ENCODE peak calls at places on chromosomes 13 and 19, in six cellular contexts. One of them, this sample, is unnamed.

GRCh38 chr19:16532440-16533273 is 9.6 kb downstream of the CHERP start:
- DNase-seq in central memory CD4-positive, alpha-beta T cell: no peak
- DNase-seq in activated gamma-delta T cell treated with Interleukin-2 at 50 U/mL for 16 hours: no peak
- DNase-seq in NCI-H1436 treated with DMSO at 0.1 percent for 48 hours: no peak
- DNase-seq in AG04450: no peak
- DNase-seq in trophoblast cell: no peak
- DNase-seq in this sample: no peak

GRCh38 chr19:30173593-30174356 is 198.4 kb upstream of the ZNF536 start:
- DNase-seq in NCI-H1436 treated with DMSO at 0.1 percent for 48 hours: no peak
- DNase-seq in AG04450: no peak
- DNase-seq in activated gamma-delta T cell treated with Interleukin-2 at 50 U/mL for 16 hours: no peak
- DNase-seq in trophoblast cell: no peak
- DNase-seq in central memory CD4-positive, alpha-beta T cell: no peak
- DNase-seq in this sample: no peak

GRCh38 chr19:2056810-2057192 is 5.8 kb upstream of the MKNK2 start:
- DNase-seq in central memory CD4-positive, alpha-beta T cell: no peak
- DNase-seq in NCI-H1436 treated with DMSO at 0.1 percent for 48 hours: no peak
- DNase-seq in trophoblast cell: no peak
- DNase-seq in activated gamma-delta T cell treated with Interleukin-2 at 50 U/mL for 16 hours: no peak
- DNase-seq in AG04450: no peak
- DNase-seq in this sample: no peak

GRCh38 chr19:29841559-29842367 is 30.0 kb downstream of the CCNE1 start:
- DNase-seq in trophoblast cell: peak; percentile 100
- DNase-seq in AG04450: no peak
- DNase-seq in activated gamma-delta T cell treated with Interleukin-2 at 50 U/mL for 16 hours: no peak
- DNase-seq in central memory CD4-positive, alpha-beta T cell: no peak
- DNase-seq in NCI-H1436 treated with DMSO at 0.1 percent for 48 hours: no peak
- DNase-seq in this sample: no peak

GRCh38 chr13:86922936-86923335 is 748.2 kb upstream of the SLITRK5 start:
- DNase-seq in trophoblast cell: no peak
- DNase-seq in AG04450: no peak
- DNase-seq in central memory CD4-positive, alpha-beta T cell: no peak
- DNase-seq in NCI-H1436 treated with DMSO at 0.1 percent for 48 hours: no peak
- DNase-seq in activated gamma-delta T cell treated with Interleukin-2 at 50 U/mL for 16 hours: no peak
- DNase-seq in this sample: no peak

GRCh38 chr13:79621449-79621848 is 140.5 kb downstream of the NDFIP2 start:
- DNase-seq in trophoblast cell: no peak
- DNase-seq in central memory CD4-positive, alpha-beta T cell: no peak
- DNase-seq in AG04450: no peak
- DNase-seq in activated gamma-delta T cell treated with Interleukin-2 at 50 U/mL for 16 hours: no peak
- DNase-seq in NCI-H1436 treated with DMSO at 0.1 percent for 48 hours: no peak
- DNase-seq in this sample: no peak

GRCh38 chr13:24274452-24274971 is 34.9 kb upstream of the C1QTNF9 start:
- DNase-seq in NCI-H1436 treated with DMSO at 0.1 percent for 48 hours: no peak
- DNase-seq in activated gamma-delta T cell treated with Interleukin-2 at 50 U/mL for 16 hours: peak; percentile 36
- DNase-seq in AG04450: peak; percentile 21
- DNase-seq in central memory CD4-positive, alpha-beta T cell: peak; percentile 68
- DNase-seq in trophoblast cell: peak; percentile 7
- DNase-seq in this sample: peak; percentile 62

GRCh38 chr13:98324105-98324504 is 147.0 kb upstream of the RNF113B start:
- DNase-seq in central memory CD4-positive, alpha-beta T cell: no peak
- DNase-seq in activated gamma-delta T cell treated with Interleukin-2 at 50 U/mL for 16 hours: no peak
- DNase-seq in trophoblast cell: no peak
- DNase-seq in AG04450: no peak
- DNase-seq in NCI-H1436 treated with DMSO at 0.1 percent for 48 hours: no peak
- DNase-seq in this sample: no peak

GRCh38 chr13:44079413-44080205 is 199.9 kb downstream of the LACC1 start:
- DNase-seq in NCI-H1436 treated with DMSO at 0.1 percent for 48 hours: no peak
- DNase-seq in AG04450: no peak
- DNase-seq in trophoblast cell: no peak
- DNase-seq in central memory CD4-positive, alpha-beta T cell: no peak
- DNase-seq in activated gamma-delta T cell treated with Interleukin-2 at 50 U/mL for 16 hours: no peak
- DNase-seq in this sample: no peak

GRCh38 chr13:112182831-112183543 is 116.0 kb downstream of the SOX1 start:
- DNase-seq in central memory CD4-positive, alpha-beta T cell: no peak
- DNase-seq in NCI-H1436 treated with DMSO at 0.1 percent for 48 hours: no peak
- DNase-seq in trophoblast cell: no peak
- DNase-seq in AG04450: no peak
- DNase-seq in activated gamma-delta T cell treated with Interleukin-2 at 50 U/mL for 16 hours: no peak
- DNase-seq in this sample: no peak

GRCh38 chr19:36152061-36152885 is at the start of gene COX7A1:
- DNase-seq in NCI-H1436 treated with DMSO at 0.1 percent for 48 hours: no peak
- DNase-seq in AG04450: no peak
- DNase-seq in trophoblast cell: peak; percentile 13
- DNase-seq in activated gamma-delta T cell treated with Interleukin-2 at 50 U/mL for 16 hours: no peak
- DNase-seq in central memory CD4-positive, alpha-beta T cell: no peak
- DNase-seq in this sample: no peak

GRCh38 chr19:5447700-5448311 is 7.4 kb upstream of the ZNRF4 start:
- DNase-seq in AG04450: no peak
- DNase-seq in activated gamma-delta T cell treated with Interleukin-2 at 50 U/mL for 16 hours: no peak
- DNase-seq in trophoblast cell: no peak
- DNase-seq in NCI-H1436 treated with DMSO at 0.1 percent for 48 hours: no peak
- DNase-seq in central memory CD4-positive, alpha-beta T cell: no peak
- DNase-seq in this sample: no peak

GRCh38 chr19:5434970-5435641 is 20.1 kb upstream of the ZNRF4 start:
- DNase-seq in activated gamma-delta T cell treated with Interleukin-2 at 50 U/mL for 16 hours: no peak
- DNase-seq in AG04450: peak; percentile 46
- DNase-seq in trophoblast cell: no peak
- DNase-seq in NCI-H1436 treated with DMSO at 0.1 percent for 48 hours: no peak
- DNase-seq in central memory CD4-positive, alpha-beta T cell: no peak
- DNase-seq in this sample: no peak

GRCh38 chr13:68759617-68760016 is 1348.0 kb upstream of the ATXN8OS start:
- DNase-seq in AG04450: no peak
- DNase-seq in central memory CD4-positive, alpha-beta T cell: no peak
- DNase-seq in activated gamma-delta T cell treated with Interleukin-2 at 50 U/mL for 16 hours: no peak
- DNase-seq in NCI-H1436 treated with DMSO at 0.1 percent for 48 hours: no peak
- DNase-seq in trophoblast cell: no peak
- DNase-seq in this sample: no peak

GRCh38 chr19:5369962-5370367 is 29.4 kb upstream of the PTPRS start:
- DNase-seq in trophoblast cell: peak; percentile 82
- DNase-seq in activated gamma-delta T cell treated with Interleukin-2 at 50 U/mL for 16 hours: peak; percentile 33
- DNase-seq in central memory CD4-positive, alpha-beta T cell: no peak
- DNase-seq in AG04450: no peak
- DNase-seq in NCI-H1436 treated with DMSO at 0.1 percent for 48 hours: no peak
- DNase-seq in this sample: no peak

GRCh38 chr19:43519436-43520088 is 7.4 kb downstream of the ETHE1 start:
- DNase-seq in central memory CD4-positive, alpha-beta T cell: peak; percentile 75
- DNase-seq in NCI-H1436 treated with DMSO at 0.1 percent for 48 hours: peak; percentile 16
- DNase-seq in AG04450: peak; percentile 94
- DNase-seq in activated gamma-delta T cell treated with Interleukin-2 at 50 U/mL for 16 hours: peak; percentile 81
- DNase-seq in trophoblast cell: peak; percentile 91
- DNase-seq in this sample: peak; percentile 84

GRCh38 chr13:100131863-100132574 is 43.1 kb downstream of the PCCA start:
- DNase-seq in central memory CD4-positive, alpha-beta T cell: no peak
- DNase-seq in trophoblast cell: peak; percentile 7
- DNase-seq in activated gamma-delta T cell treated with Interleukin-2 at 50 U/mL for 16 hours: no peak
- DNase-seq in AG04450: peak; percentile 23
- DNase-seq in NCI-H1436 treated with DMSO at 0.1 percent for 48 hours: no peak
- DNase-seq in this sample: no peak

GRCh38 chr13:21672811-21673591 is 2.1 kb downstream of the FGF9 start:
- DNase-seq in AG04450: no peak
- DNase-seq in trophoblast cell: no peak
- DNase-seq in NCI-H1436 treated with DMSO at 0.1 percent for 48 hours: no peak
- DNase-seq in central memory CD4-positive, alpha-beta T cell: no peak
- DNase-seq in activated gamma-delta T cell treated with Interleukin-2 at 50 U/mL for 16 hours: no peak
- DNase-seq in this sample: no peak

GRCh38 chr13:69092615-69093322 is 1014.9 kb upstream of the ATXN8OS start:
- DNase-seq in trophoblast cell: no peak
- DNase-seq in AG04450: no peak
- DNase-seq in activated gamma-delta T cell treated with Interleukin-2 at 50 U/mL for 16 hours: no peak
- DNase-seq in NCI-H1436 treated with DMSO at 0.1 percent for 48 hours: no peak
- DNase-seq in central memory CD4-positive, alpha-beta T cell: no peak
- DNase-seq in this sample: no peak

GRCh38 chr19:58439576-58440554 is at the start of gene ZNF132:
- DNase-seq in NCI-H1436 treated with DMSO at 0.1 percent for 48 hours: peak; percentile 99
- DNase-seq in central memory CD4-positive, alpha-beta T cell: peak; percentile 97
- DNase-seq in trophoblast cell: peak; percentile 98
- DNase-seq in activated gamma-delta T cell treated with Interleukin-2 at 50 U/mL for 16 hours: peak; percentile 93
- DNase-seq in AG04450: peak; percentile 99
- DNase-seq in this sample: peak; percentile 100

GRCh38 chr19:14248578-14249011 is 42.6 kb upstream of the ADGRL1 start:
- DNase-seq in central memory CD4-positive, alpha-beta T cell: peak; percentile 28
- DNase-seq in activated gamma-delta T cell treated with Interleukin-2 at 50 U/mL for 16 hours: peak; percentile 34
- DNase-seq in NCI-H1436 treated with DMSO at 0.1 percent for 48 hours: no peak
- DNase-seq in trophoblast cell: no peak
- DNase-seq in AG04450: no peak
- DNase-seq in this sample: peak; percentile 21